ENCODE peak calls at places on chromosomes 5 and 9, in six cellular contexts. T, V, S, K, D and Y are unnamed samples.

GRCh38 chr9:127075592-127076380 is 46.6 kb downstream of the ANGPTL2 start:
- DNase-seq in S (no peak), D (no peak), K (no peak), V (no peak), T (no peak), Y (no peak)

GRCh38 chr9:131068076-131068816 is 28.1 kb upstream of the AIF1L start:
- DNase-seq in V (no peak), S (no peak), D (no peak), K (no peak), T (no peak), Y (no peak)

GRCh38 chr5:10987881-10988504 is 227.0 kb upstream of the DAP start:
- DNase-seq in T (peak; percentile 55), K (peak; percentile 35), S (peak; percentile 58), V (peak; percentile 31), D (peak; percentile 16), Y (peak; percentile 71)

GRCh38 chr5:179261301-179262125 is 83.7 kb downstream of the ADAMTS2 start:
- DNase-seq in S (no peak), T (no peak), V (no peak), D (peak; percentile 38), K (no peak), Y (peak; percentile 33)

GRCh38 chr9:126032135-126032534 is 285.0 kb downstream of the PBX3 start:
- DNase-seq in D (no peak), K (no peak), T (no peak), V (no peak), S (no peak), Y (no peak)

GRCh38 chr5:155983954-155984353 is 343.0 kb upstream of the SGCD start:
- DNase-seq in D (no peak), V (no peak), K (peak; percentile 21), S (no peak), T (no peak), Y (no peak)

GRCh38 chr5:1666812-1667588 is 132.6 kb downstream of the MRPL36 start:
- DNase-seq in T (peak; percentile 82), K (peak; percentile 58), D (no peak), S (peak; percentile 68), V (peak; percentile 83), Y (no peak)

GRCh38 chr5:129400395-129400983 is 59.6 kb upstream of the ADAMTS19 start:
- DNase-seq in K (peak; percentile 5), S (no peak), D (no peak), T (no peak), V (no peak), Y (no peak)

GRCh38 chr5:16812448-16812847 is 123.6 kb downstream of the MYO10 start:
- DNase-seq in S (no peak), K (no peak), V (no peak), T (no peak), D (no peak), Y (no peak)

GRCh38 chr5:147565524-147565923 is 55.7 kb upstream of the DPYSL3 start:
- DNase-seq in T (no peak), V (no peak), S (no peak), K (peak; percentile 19), D (no peak), Y (no peak)

GRCh38 chr5:40755093-40755406 is 711 bp downstream of the TTC33 start:
- DNase-seq in V (peak; percentile 65), T (peak; percentile 39), S (peak; percentile 78), K (peak; percentile 87), D (peak; percentile 59), Y (peak; percentile 74)

GRCh38 chr5:107812570-107813141 is 141.9 kb upstream of the EFNA5 start:
- DNase-seq in D (no peak), T (peak; percentile 21), S (no peak), K (no peak), V (no peak), Y (no peak)

GRCh38 chr5:56269216-56269927 is 36.2 kb upstream of the ANKRD55 start:
- DNase-seq in S (no peak), K (peak; percentile 46), T (peak; percentile 25), D (no peak), V (no peak), Y (no peak)

GRCh38 chr5:110590187-110590586 is 136.3 kb downstream of the TMEM232 start:
- DNase-seq in S (no peak), D (no peak), V (no peak), K (no peak), T (no peak), Y (no peak)

GRCh38 chr5:72517961-72518690 is 10.9 kb upstream of the ZNF366 start:
- DNase-seq in S (peak; percentile 26), D (no peak), K (no peak), T (no peak), V (no peak), Y (peak; percentile 36)

GRCh38 chr5:116382874-116383266 is 191.8 kb downstream of the SEMA6A start:
- DNase-seq in S (no peak), V (no peak), T (no peak), K (no peak), D (no peak), Y (no peak)

GRCh38 chr5:159908201-159908940 is 7.9 kb upstream of the ADRA1B start:
- DNase-seq in V (no peak), S (no peak), D (no peak), T (no peak), K (no peak), Y (no peak)

GRCh38 chr9:112700080-112700479 is 17.8 kb downstream of the INIP start:
- DNase-seq in K (no peak), T (no peak), S (no peak), D (no peak), V (no peak), Y (no peak)

GRCh38 chr9:99085949-99086948 is 18.7 kb upstream of the TGFBR1 start:
- DNase-seq in D (peak; percentile 30), T (no peak), S (no peak), K (no peak), V (no peak), Y (no peak)

GRCh38 chr9:134621558-134622110 is 20.0 kb upstream of the COL5A1 start:
- DNase-seq in T (no peak), K (no peak), D (no peak), V (no peak), S (no peak), Y (peak; percentile 23)

GRCh38 chr5:159208508-159209437 is 580 bp downstream of the RNF145 start:
- DNase-seq in T (peak; percentile 17), V (peak; percentile 63), K (no peak), S (peak; percentile 51), D (peak; percentile 36), Y (peak; percentile 47)

GRCh38 chr5:94021246-94021645 is 279.8 kb upstream of the POU5F2 start:
- DNase-seq in S (peak; percentile 43), D (no peak), V (no peak), K (peak; percentile 64), T (no peak), Y (no peak)

GRCh38 chr5:88660326-88660946 is 222.5 kb downstream of the MEF2C start:
- DNase-seq in V (no peak), T (no peak), K (peak; percentile 53), S (peak; percentile 82), D (no peak), Y (no peak)

GRCh38 chr9:93897075-93897970 is 57.8 kb downstream of the BARX1 start:
- DNase-seq in S (no peak), T (peak; percentile 7), K (no peak), V (no peak), D (peak; percentile 5), Y (peak; percentile 21)

GRCh38 chr5:123448017-123448617 is 24.9 kb upstream of the CEP120 start:
- DNase-seq in K (no peak), S (no peak), V (no peak), T (no peak), D (no peak), Y (no peak)

GRCh38 chr5:82058710-82059109 is 86.9 kb downstream of the ATG10 start:
- DNase-seq in D (no peak), S (no peak), V (no peak), K (no peak), T (no peak), Y (no peak)

GRCh38 chr9:311837-312236 is 97.2 kb downstream of the DOCK8 start:
- DNase-seq in T (no peak), D (no peak), S (no peak), V (no peak), K (no peak), Y (no peak)

GRCh38 chr5:95934207-95934804 is 27.3 kb downstream of the ELL2 start:
- DNase-seq in S (no peak), T (no peak), K (no peak), V (no peak), D (no peak), Y (no peak)
- TF ChIP-seq POLR2A in S (no peak), T (no peak), K (no peak), V (no peak), D (no peak), Y (no peak)

DNA sequence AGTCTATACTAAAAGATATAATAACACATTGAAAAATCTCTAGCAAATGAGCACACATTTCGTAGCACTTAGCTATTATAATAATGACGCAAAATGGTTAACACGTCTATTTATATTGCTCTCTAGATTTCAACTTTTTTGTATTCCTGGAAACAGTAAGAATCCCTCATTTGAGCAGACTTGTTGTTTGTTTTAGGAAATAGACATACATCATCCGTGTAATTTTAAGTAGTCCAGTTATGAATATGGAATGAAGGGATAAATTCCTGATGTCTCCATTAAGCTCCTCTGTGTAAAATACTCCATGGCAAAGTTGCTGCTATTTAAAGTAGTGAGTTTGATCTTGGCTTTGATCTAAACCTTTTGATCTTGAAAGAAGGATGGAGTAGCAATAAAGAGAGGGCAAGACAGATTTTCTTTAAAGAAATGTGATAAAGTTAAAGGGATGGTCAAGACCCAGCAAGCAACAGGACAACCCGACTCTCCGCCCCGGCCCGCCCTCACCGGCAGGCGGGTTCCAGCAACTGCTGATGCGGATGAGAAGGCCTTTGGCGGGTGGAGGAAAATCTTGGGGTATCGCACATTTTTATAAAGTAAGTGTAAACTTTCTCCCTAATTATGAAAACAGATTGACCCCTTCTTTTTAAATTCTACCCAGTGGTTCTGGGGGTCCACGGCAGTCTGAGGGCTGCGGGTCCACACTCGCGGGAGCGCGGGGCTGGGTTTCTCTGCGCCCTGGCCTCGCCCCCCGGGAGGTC is 277.4 kb downstream of the AOPEP start:
- DNase-seq in S (peak; percentile 77), T (peak; percentile 43), K (no peak), V (peak; percentile 71), D (peak; percentile 58), Y (no peak)
- TF ChIP-seq POLR2A in S (no peak), T (no peak), K (peak; percentile 4), V (peak; percentile 8), D (no peak), Y (no peak)

DNA sequence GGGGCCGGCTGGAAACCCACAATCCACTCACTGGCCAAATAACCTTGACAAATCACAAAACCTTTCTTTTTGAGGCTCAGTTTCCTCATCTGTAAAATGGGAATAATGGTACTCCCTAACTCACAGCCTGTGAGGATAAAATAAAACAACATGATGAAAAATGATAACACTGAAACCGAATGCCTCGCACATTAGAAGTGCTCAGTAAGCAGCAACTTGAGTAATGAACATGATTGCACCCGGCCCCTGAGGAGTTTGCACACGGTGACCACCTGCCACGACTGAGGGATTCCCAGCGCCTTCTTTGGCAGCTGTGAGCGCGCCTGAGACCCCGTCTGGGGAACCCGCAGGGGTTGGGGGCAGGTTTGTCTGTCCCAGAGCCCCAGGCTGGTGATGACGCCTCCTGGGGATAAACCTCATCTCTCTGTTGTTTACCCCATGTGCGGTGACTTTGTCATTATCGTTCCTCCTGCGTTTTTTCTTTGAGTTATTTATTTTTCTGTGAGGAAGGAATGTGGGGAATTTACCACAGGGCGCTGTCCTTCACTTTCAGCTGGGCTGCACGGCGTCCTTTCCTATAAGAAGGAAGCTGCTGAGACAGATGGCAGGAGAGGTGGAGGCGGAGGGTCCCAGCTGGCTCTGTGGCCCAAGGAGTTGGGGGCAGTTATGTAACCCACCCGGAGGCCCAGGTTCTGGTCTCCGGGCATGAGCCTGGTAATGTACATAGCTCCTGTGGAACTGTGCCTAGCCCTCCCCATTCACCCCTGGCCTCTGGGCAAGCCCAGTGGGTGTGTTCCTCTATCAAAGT is 3.0 kb upstream of the SYNPO start:
- DNase-seq in D (no peak), V (no peak), T (no peak), S (peak; percentile 58), K (peak; percentile 94), Y (no peak)
- TF ChIP-seq POLR2A in D (no peak), V (no peak), T (no peak), S (peak; percentile 86), K (no peak), Y (no peak)

GRCh38 chr5:5104550-5104949 is 35.6 kb upstream of the ADAMTS16 start:
- DNase-seq in T (no peak), S (no peak), V (no peak), D (no peak), K (no peak), Y (no peak)
- TF ChIP-seq POLR2A in T (no peak), S (no peak), V (no peak), D (no peak), K (no peak), Y (no peak)